ENCODE peak calls at places on chromosomes 2 and 18, in four cellular contexts. H is NCI-H2029, F is kidney epithelial cell, A is NCI-H1092 treated with DMSO at 0.1 percent for 48 hours. B is an unnamed sample.

GRCh38 chr2:165467921-165468320 is 1.6 kb upstream of the CSRNP3 start:
- DNase-seq in H (no peak), F (no peak), A (no peak), B (no peak)

GRCh38 chr2:95022309-95023221 is 2.9 kb upstream of the MAL start:
- DNase-seq in H (peak; percentile 27), F (no peak), A (peak; percentile 24), B (peak; percentile 85)

GRCh38 chr2:82198809-82199492 is 1894.4 kb upstream of the LRRTM1 start:
- DNase-seq in H (no peak), F (no peak), A (no peak), B (no peak)

GRCh38 chr2:53877556-53877955 is 17.8 kb upstream of the GPR75 start:
- DNase-seq in H (no peak), F (no peak), A (no peak), B (no peak)

GRCh38 chr2:30321466-30321865 is 90.1 kb downstream of the LBH start:
- DNase-seq in H (no peak), F (no peak), A (no peak), B (no peak)

GRCh38 chr2:33441235-33441810 is 35.1 kb upstream of the RASGRP3 start:
- DNase-seq in H (peak; percentile 39), F (no peak), A (peak; percentile 20), B (peak; percentile 81)

GRCh38 chr2:32741575-32741974 is 113.7 kb downstream of the TTC27 start:
- DNase-seq in H (no peak), F (no peak), A (no peak), B (no peak)

GRCh38 chr18:493974-494601 is 6.4 kb downstream of the COLEC12 start:
- DNase-seq in H (no peak), F (no peak), A (no peak), B (no peak)

GRCh38 chr2:36367497-36368353 is 12.1 kb downstream of the CRIM1 start:
- DNase-seq in H (no peak), F (no peak), A (no peak), B (no peak)

GRCh38 chr18:46632401-46633089 is 24.5 kb downstream of the LOXHD1 start:
- DNase-seq in H (no peak), F (peak; percentile 16), A (no peak), B (peak; percentile 41)

GRCh38 chr2:96470636-96471035 is 34.5 kb downstream of the NEURL3 start:
- DNase-seq in H (no peak), F (no peak), A (no peak), B (peak; percentile 79)

GRCh38 chr2:134262666-134263065 is 8.8 kb downstream of the MGAT5 start:
- DNase-seq in H (no peak), F (no peak), A (no peak), B (no peak)

GRCh38 chr2:233404227-233404626 is 49.9 kb downstream of the DGKD start:
- DNase-seq in H (peak; percentile 10), F (no peak), A (no peak), B (no peak)

GRCh38 chr2:144325086-144325485 is 194.8 kb downstream of the ZEB2 start:
- DNase-seq in H (no peak), F (peak; percentile 66), A (no peak), B (no peak)

GRCh38 chr2:101972621-101973434 is 18.9 kb upstream of the IL1R2 start:
- DNase-seq in H (no peak), F (no peak), A (no peak), B (no peak)

GRCh38 chr2:28153851-28154250 is 238.8 kb upstream of the FOSL2 start:
- DNase-seq in H (no peak), F (no peak), A (no peak), B (no peak)

GRCh38 chr2:10575566-10576300 is 114.0 kb downstream of the NOL10 start:
- DNase-seq in H (no peak), F (peak; percentile 87), A (no peak), B (no peak)

GRCh38 chr18:58520964-58521363 is 107.9 kb downstream of the ALPK2 start:
- DNase-seq in H (no peak), F (no peak), A (no peak), B (no peak)

GRCh38 chr2:72028351-72028995 is 119.2 kb downstream of the CYP26B1 start:
- DNase-seq in H (no peak), F (no peak), A (no peak), B (no peak)

GRCh38 chr2:182506606-182507005 is 79.8 kb upstream of the PDE1A start:
- DNase-seq in H (no peak), F (no peak), A (no peak), B (no peak)

GRCh38 chr18:69677595-69677994 is 270.1 kb downstream of the CD226 start:
- DNase-seq in H (no peak), F (no peak), A (no peak), B (no peak)

GRCh38 chr2:104834431-104834830 is 19.5 kb upstream of the POU3F3 start:
- DNase-seq in H (no peak), F (no peak), A (no peak), B (peak; percentile 59)

GRCh38 chr18:50401888-50402287 is 27.0 kb downstream of the SKA1 start:
- DNase-seq in H (peak; percentile 66), F (no peak), A (peak; percentile 62), B (peak; percentile 13)